ENCODE peak calls at places on chromosomes 6 and 20, in eight cellular contexts. F, O, D, Z, T, P, G and U are unnamed samples.

GRCh38 chr6:7267521-7268091 is 45.4 kb downstream of the SSR1 start:
- DNase-seq in F (no peak), O (no peak), D (peak), Z (peak), T (peak), P (no peak), G (peak), U (peak)

GRCh38 chr6:138647006-138647405 is 126.6 kb upstream of the CCDC28A start:
- DNase-seq in F (no peak), O (no peak), D (peak), Z (no peak), T (peak), P (no peak), G (peak), U (peak)

GRCh38 chr6:90375681-90376439 is 79.2 kb upstream of the BACH2 start:
- DNase-seq in F (no peak), O (no peak), D (peak), Z (peak), T (peak), P (no peak), G (peak), U (peak)

GRCh38 chr6:153538491-153538890 is 407.4 kb upstream of the RGS17 start:
- DNase-seq in F (no peak), O (no peak), D (no peak), Z (no peak), T (no peak), P (no peak), G (no peak), U (peak)

GRCh38 chr6:27260836-27261375 is 13.4 kb downstream of the PRSS16 start:
- DNase-seq in F (no peak), O (no peak), D (no peak), Z (no peak), T (no peak), P (no peak), G (no peak), U (no peak)

GRCh38 chr6:617485-618100 is 39.3 kb downstream of the HUS1B start:
- DNase-seq in F (no peak), O (no peak), D (no peak), Z (no peak), T (no peak), P (no peak), G (no peak), U (no peak)

GRCh38 chr6:39377530-39377929 is 55.0 kb upstream of the KCNK16 start:
- DNase-seq in F (peak), O (no peak), D (peak), Z (peak), T (peak), P (peak), G (peak), U (peak)

GRCh38 chr20:36876473-36876833 is 515 bp downstream of the TLDC2 start:
- DNase-seq in F (no peak), O (no peak), D (no peak), Z (no peak), T (no peak), P (no peak), G (no peak), U (no peak)

GRCh38 chr6:143594647-143595046 is 83.1 kb upstream of the PHACTR2 start:
- DNase-seq in F (no peak), O (no peak), D (no peak), Z (peak), T (no peak), P (no peak), G (no peak), U (no peak)

GRCh38 chr20:51013577-51014330 is 9.2 kb downstream of the KCNG1 start:
- DNase-seq in F (no peak), O (no peak), D (no peak), Z (no peak), T (no peak), P (no peak), G (no peak), U (no peak)